ENCODE peak calls at places on chromosomes 12 and 14, in five cellular contexts. One of them, this sample, is unnamed.

GRCh38 chr14:39683711-39684110 is 251.5 kb upstream of the FBXO33 start:
- DNase-seq in breast epithelium: no peak
- DNase-seq in left ventricle myocardium inferior: no peak
- DNase-seq in OCI-LY7: no peak
- DNase-seq in BJ: no peak
- DNase-seq in this sample: no peak

GRCh38 chr12:31215521-31216232 is 110.3 kb downstream of the SINHCAF start:
- DNase-seq in left ventricle myocardium inferior: peak
- DNase-seq in BJ: no peak
- DNase-seq in breast epithelium: no peak
- DNase-seq in OCI-LY7: peak
- DNase-seq in this sample: peak

GRCh38 chr14:22530101-22530500 is 58.9 kb downstream of the DAD1 start:
- DNase-seq in OCI-LY7: no peak
- DNase-seq in BJ: no peak
- DNase-seq in breast epithelium: no peak
- DNase-seq in left ventricle myocardium inferior: no peak
- DNase-seq in this sample: no peak

GRCh38 chr14:61668267-61668666 is 27.0 kb upstream of the HIF1A start:
- DNase-seq in breast epithelium: no peak
- DNase-seq in BJ: no peak
- DNase-seq in left ventricle myocardium inferior: no peak
- DNase-seq in OCI-LY7: no peak
- DNase-seq in this sample: no peak

GRCh38 chr12:124498178-124498869 is 69.1 kb downstream of the NCOR2 start:
- DNase-seq in BJ: no peak
- DNase-seq in breast epithelium: no peak
- DNase-seq in OCI-LY7: no peak
- DNase-seq in left ventricle myocardium inferior: no peak
- DNase-seq in this sample: no peak

GRCh38 chr12:110577717-110578521 is 5.2 kb downstream of the PPTC7 start:
- DNase-seq in BJ: no peak
- DNase-seq in left ventricle myocardium inferior: no peak
- DNase-seq in breast epithelium: no peak
- DNase-seq in OCI-LY7: no peak
- DNase-seq in this sample: no peak

GRCh38 chr12:129887047-129887568 is 16.7 kb downstream of the TMEM132D start:
- DNase-seq in OCI-LY7: no peak
- DNase-seq in left ventricle myocardium inferior: no peak
- DNase-seq in breast epithelium: no peak
- DNase-seq in BJ: no peak
- DNase-seq in this sample: no peak

GRCh38 chr12:51777457-51777856 is 71.1 kb downstream of the FIGNL2 start:
- DNase-seq in OCI-LY7: no peak
- DNase-seq in left ventricle myocardium inferior: no peak
- DNase-seq in BJ: no peak
- DNase-seq in breast epithelium: no peak
- DNase-seq in this sample: no peak

GRCh38 chr12:106918746-106919145 is 37.0 kb upstream of the TMEM263 start:
- DNase-seq in breast epithelium: no peak
- DNase-seq in OCI-LY7: peak
- DNase-seq in BJ: no peak
- DNase-seq in left ventricle myocardium inferior: no peak
- DNase-seq in this sample: no peak

GRCh38 chr12:39884616-39885125 is 221.2 kb downstream of the SLC2A13 start:
- DNase-seq in BJ: no peak
- DNase-seq in left ventricle myocardium inferior: no peak
- DNase-seq in breast epithelium: no peak
- DNase-seq in OCI-LY7: no peak
- DNase-seq in this sample: no peak

GRCh38 chr12:54232790-54233189 is 44.0 kb upstream of the SMUG1 start:
- DNase-seq in breast epithelium: no peak
- DNase-seq in OCI-LY7: no peak
- DNase-seq in BJ: no peak
- DNase-seq in left ventricle myocardium inferior: no peak
- DNase-seq in this sample: no peak
- TF ChIP-seq CTCF in breast epithelium: no peak
- TF ChIP-seq CTCF in OCI-LY7: no peak
- TF ChIP-seq CTCF in BJ: peak
- TF ChIP-seq CTCF in left ventricle myocardium inferior: no peak
- TF ChIP-seq CTCF in this sample: no peak

DNA sequence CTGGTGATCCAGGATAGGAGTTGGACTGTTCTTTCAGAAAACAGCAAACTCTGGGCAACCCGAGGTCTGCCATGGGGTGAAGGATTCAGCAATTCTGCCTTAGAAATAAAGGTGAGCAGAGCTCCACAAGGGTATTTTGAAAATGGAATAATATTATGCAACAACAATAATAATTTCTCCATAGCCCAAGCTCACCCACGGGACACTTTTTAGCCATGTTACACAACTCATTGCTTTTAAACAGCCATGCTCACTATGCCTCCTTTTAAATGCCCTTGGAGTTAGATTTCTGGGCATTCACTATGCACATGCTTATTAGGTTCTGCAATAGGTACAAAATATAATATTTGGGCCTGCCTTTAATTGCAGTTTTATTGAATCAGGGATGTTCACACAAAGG is 37.2 kb downstream of the SLC35F4 start:
- DNase-seq in left ventricle myocardium inferior: no peak
- DNase-seq in breast epithelium: no peak
- DNase-seq in OCI-LY7: no peak
- DNase-seq in BJ: no peak
- DNase-seq in this sample: no peak
- H3K4me3 ChIP-seq in left ventricle myocardium inferior: no peak
- H3K4me3 ChIP-seq in breast epithelium: no peak
- H3K4me3 ChIP-seq in OCI-LY7: no peak
- H3K4me3 ChIP-seq in BJ: no peak
- H3K4me3 ChIP-seq in this sample: no peak

GRCh38 chr12:103586132-103586531 is 941 bp upstream of the STAB2 start:
- DNase-seq in breast epithelium: no peak
- DNase-seq in OCI-LY7: no peak
- DNase-seq in BJ: no peak
- DNase-seq in left ventricle myocardium inferior: no peak
- DNase-seq in this sample: no peak
- TF ChIP-seq CTCF in breast epithelium: no peak
- TF ChIP-seq CTCF in OCI-LY7: no peak
- TF ChIP-seq CTCF in BJ: no peak
- TF ChIP-seq CTCF in left ventricle myocardium inferior: peak
- TF ChIP-seq CTCF in this sample: no peak

GRCh38 chr12:84134797-84135366 is 777.7 kb downstream of the SLC6A15 start:
- DNase-seq in BJ: no peak
- DNase-seq in left ventricle myocardium inferior: no peak
- DNase-seq in breast epithelium: no peak
- DNase-seq in OCI-LY7: no peak
- DNase-seq in this sample: no peak
- H3K4me3 ChIP-seq in BJ: no peak
- H3K4me3 ChIP-seq in left ventricle myocardium inferior: no peak
- H3K4me3 ChIP-seq in breast epithelium: no peak
- H3K4me3 ChIP-seq in OCI-LY7: no peak
- H3K4me3 ChIP-seq in this sample: no peak

GRCh38 chr14:87066221-87066817 is 926.7 kb downstream of the GALC start:
- DNase-seq in left ventricle myocardium inferior: no peak
- DNase-seq in OCI-LY7: peak
- DNase-seq in breast epithelium: no peak
- DNase-seq in BJ: no peak
- DNase-seq in this sample: no peak
- TF ChIP-seq CTCF in left ventricle myocardium inferior: no peak
- TF ChIP-seq CTCF in OCI-LY7: peak
- TF ChIP-seq CTCF in breast epithelium: no peak
- TF ChIP-seq CTCF in BJ: peak
- TF ChIP-seq CTCF in this sample: no peak

DNA sequence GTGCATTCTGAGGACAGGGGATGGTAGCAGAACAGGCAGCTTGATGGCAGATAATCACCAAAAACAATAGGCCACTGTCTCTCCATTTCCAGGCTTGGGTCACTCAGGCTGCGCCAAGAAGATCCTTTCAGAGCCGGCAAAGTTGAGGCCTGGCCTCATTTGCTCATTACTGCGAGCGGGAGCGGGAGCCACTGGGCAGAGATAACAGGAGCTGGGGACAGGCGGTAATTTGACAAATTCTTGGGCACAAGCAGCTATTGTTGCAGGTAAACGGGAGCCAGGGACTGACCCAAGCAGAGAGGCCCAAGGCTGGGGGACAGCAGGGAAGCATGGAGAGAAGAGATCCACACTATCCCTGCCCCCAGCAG is 2.1 kb downstream of the MSI1 start:
- DNase-seq in OCI-LY7: no peak
- DNase-seq in BJ: no peak
- DNase-seq in breast epithelium: no peak
- DNase-seq in left ventricle myocardium inferior: no peak
- DNase-seq in this sample: peak
- H3K4me3 ChIP-seq in OCI-LY7: no peak
- H3K4me3 ChIP-seq in BJ: no peak
- H3K4me3 ChIP-seq in breast epithelium: no peak
- H3K4me3 ChIP-seq in left ventricle myocardium inferior: no peak
- H3K4me3 ChIP-seq in this sample: no peak

DNA sequence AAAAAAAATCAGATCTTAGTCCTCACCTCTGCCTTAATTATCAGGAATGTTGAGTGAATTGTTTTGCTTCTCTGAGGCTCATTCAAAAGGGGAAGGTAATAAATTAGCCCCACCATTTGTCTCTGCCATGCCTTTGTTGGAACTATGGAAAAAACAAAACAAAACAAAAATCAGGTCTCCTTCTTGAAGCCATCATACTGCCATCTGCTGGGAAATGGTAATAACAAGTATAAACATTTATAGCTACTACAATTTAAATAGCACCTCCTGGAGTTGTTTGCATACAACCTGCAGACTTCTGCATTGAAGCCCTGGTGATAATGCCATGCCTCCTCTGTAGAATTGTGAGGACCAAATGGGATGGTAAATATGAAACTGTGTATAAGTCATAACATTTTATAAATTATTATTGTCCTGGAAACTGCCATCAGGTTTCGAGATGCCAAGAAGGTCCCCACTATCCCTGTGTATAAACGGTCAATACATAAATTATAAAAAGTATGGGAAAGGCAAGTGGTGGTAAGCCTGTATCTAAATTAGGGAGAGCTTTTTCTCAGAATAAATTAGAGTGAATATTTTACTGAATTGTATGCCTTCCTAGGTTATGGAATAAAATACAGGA is 87.2 kb upstream of the FGD4 start:
- DNase-seq in BJ: peak
- DNase-seq in left ventricle myocardium inferior: no peak
- DNase-seq in OCI-LY7: peak
- DNase-seq in breast epithelium: no peak
- DNase-seq in this sample: no peak
- TF ChIP-seq CTCF in BJ: peak
- TF ChIP-seq CTCF in left ventricle myocardium inferior: peak
- TF ChIP-seq CTCF in OCI-LY7: peak
- TF ChIP-seq CTCF in breast epithelium: peak
- TF ChIP-seq CTCF in this sample: no peak

DNA sequence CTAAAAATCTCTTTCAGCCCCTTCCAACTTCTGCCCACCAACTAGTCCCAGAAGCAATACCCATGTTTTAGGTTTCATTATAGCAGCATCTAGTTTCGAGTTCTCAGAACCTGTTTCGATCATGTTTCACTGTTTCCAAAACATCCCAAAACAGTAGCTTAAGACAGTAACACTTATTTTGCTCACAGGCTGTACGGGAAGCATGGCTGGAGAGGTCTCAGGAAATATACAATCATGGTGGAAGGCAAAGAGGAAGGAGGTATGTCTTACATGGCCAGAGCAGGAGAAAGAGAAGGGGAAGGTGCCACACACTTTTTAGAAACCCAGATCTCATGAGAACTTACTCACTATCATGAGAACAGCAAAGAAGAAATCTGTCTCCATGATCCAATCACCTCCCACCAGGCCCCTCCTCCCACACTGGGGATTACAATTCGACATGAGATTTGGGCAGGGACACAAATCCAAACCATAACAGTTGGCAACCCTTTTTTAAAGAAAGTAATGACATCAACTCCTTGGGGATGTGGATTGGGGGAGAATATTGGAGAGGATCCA is 270.0 kb upstream of the PLEKHG7 start:
- DNase-seq in OCI-LY7: peak
- DNase-seq in left ventricle myocardium inferior: no peak
- DNase-seq in BJ: no peak
- DNase-seq in breast epithelium: no peak
- DNase-seq in this sample: no peak
- H3K4me3 ChIP-seq in OCI-LY7: peak
- H3K4me3 ChIP-seq in left ventricle myocardium inferior: no peak
- H3K4me3 ChIP-seq in BJ: no peak
- H3K4me3 ChIP-seq in breast epithelium: no peak
- H3K4me3 ChIP-seq in this sample: no peak

This sample was measured in pancreas.